ENCODE peak calls at places on chromosomes 3 and 15, in five cellular contexts. D is prostate gland, J is GM12891, B is esophagus muscularis mucosa, O is stomach. L is an unnamed sample.

GRCh38 chr3:184414418-184415228 is 34.8 kb downstream of the CHRD start:
- DNase-seq in J (no peak), O (no peak), B (no peak), D (no peak), L (no peak)

GRCh38 chr3:27125821-27126501 is 243.2 kb downstream of the NEK10 start:
- DNase-seq in D (no peak), J (no peak), O (no peak), B (no peak), L (no peak)

GRCh38 chr3:152309031-152309430 is 40.3 kb downstream of the MBNL1 start:
- DNase-seq in B (no peak), O (no peak), J (no peak), D (no peak), L (no peak)

GRCh38 chr3:11244131-11244677 is 28.0 kb upstream of the ATG7 start:
- DNase-seq in J (no peak), B (no peak), O (no peak), D (no peak), L (no peak)

GRCh38 chr15:89575656-89576416 is 567 bp downstream of the TICRR start:
- DNase-seq in O (no peak), J (peak; percentile 8), B (no peak), D (no peak), L (no peak)

GRCh38 chr3:195746751-195747150 is 26.0 kb downstream of the MUC20 start:
- DNase-seq in B (no peak), O (no peak), J (no peak), D (no peak), L (no peak)

GRCh38 chr3:126351771-126352475 is 5.3 kb downstream of the KLF15 start:
- DNase-seq in J (no peak), D (no peak), B (no peak), O (no peak), L (peak; percentile 58)

GRCh38 chr15:73944161-73945099 is 18.2 kb downstream of the LOXL1 start:
- DNase-seq in B (no peak), D (no peak), J (no peak), O (no peak), L (no peak)

GRCh38 chr3:45603226-45603625 is 8.7 kb downstream of the LIMD1 start:
- DNase-seq in J (no peak), O (no peak), B (no peak), D (no peak), L (no peak)

GRCh38 chr3:163039636-163040035 is 1543.0 kb downstream of the OTOL1 start:
- DNase-seq in O (no peak), D (no peak), B (no peak), J (no peak), L (no peak)

GRCh38 chr3:46479696-46480095 is 15.0 kb upstream of the LTF start:
- DNase-seq in B (no peak), D (no peak), O (no peak), J (no peak), L (no peak)

GRCh38 chr3:127671523-127672428 is 976 bp upstream of the ABTB1 start:
- DNase-seq in O (peak; percentile 29), D (no peak), B (no peak), J (peak; percentile 71), L (no peak)

GRCh38 chr3:30042274-30042859 is 564.0 kb upstream of the TGFBR2 start:
- DNase-seq in D (peak; percentile 49), O (peak; percentile 55), J (peak; percentile 4), B (no peak), L (no peak)

GRCh38 chr3:4751057-4752051 is 227.9 kb upstream of the BHLHE40 start:
- DNase-seq in O (no peak), J (no peak), D (no peak), B (no peak), L (no peak)

GRCh38 chr3:44076221-44076829 is 165.4 kb upstream of the TOPAZ1 start:
- DNase-seq in J (no peak), O (no peak), B (peak; percentile 90), D (no peak), L (no peak)

GRCh38 chr15:29913528-29914135 is 91.4 kb upstream of the TJP1 start:
- DNase-seq in B (peak; percentile 10), D (no peak), J (no peak), O (no peak), L (no peak)

GRCh38 chr15:95162967-95163531 is 931.7 kb downstream of the MCTP2 start:
- DNase-seq in D (no peak), B (no peak), O (no peak), J (no peak), L (no peak)

GRCh38 chr15:99507732-99508571 is 57.8 kb upstream of the MEF2A start:
- DNase-seq in D (peak; percentile 25), B (no peak), O (no peak), J (no peak), L (no peak)

GRCh38 chr3:45499529-45499928 is 95.0 kb upstream of the LIMD1 start:
- DNase-seq in J (no peak), B (no peak), O (no peak), D (no peak), L (no peak)

GRCh38 chr15:89783861-89784685 is 7.9 kb downstream of the MESP2 start:
- DNase-seq in J (no peak), B (no peak), D (no peak), O (no peak), L (no peak)

GRCh38 chr15:63044645-63045437 is 2.3 kb downstream of the TPM1 start:
- DNase-seq in O (no peak), B (no peak), J (no peak), D (no peak), L (no peak)

GRCh38 chr3:196179380-196180308 is 31.6 kb downstream of the ZDHHC19 start:
- DNase-seq in J (peak; percentile 67), O (no peak), D (no peak), B (no peak), L (peak; percentile 83)

GRCh38 chr15:62254137-62254934 is 89.3 kb upstream of the C2CD4B start:
- DNase-seq in J (peak; percentile 33), D (peak; percentile 52), B (no peak), O (peak; percentile 88), L (peak; percentile 73)

GRCh38 chr15:63288778-63289378 is 11.5 kb downstream of the APH1B start:
- DNase-seq in O (no peak), D (no peak), B (no peak), J (no peak), L (no peak)

GRCh38 chr3:77464106-77464688 is 424.3 kb downstream of the ROBO2 start:
- DNase-seq in J (no peak), D (no peak), O (no peak), B (no peak), L (no peak)

GRCh38 chr3:177714945-177715344 is 517.7 kb upstream of the TBL1XR1 start:
- DNase-seq in B (no peak), J (no peak), O (no peak), D (no peak), L (no peak)

GRCh38 chr3:117297070-117297469 is 587.5 kb downstream of the TUSC7 start:
- DNase-seq in J (no peak), O (no peak), B (no peak), D (no peak), L (no peak)

GRCh38 chr3:117303446-117303845 is 593.9 kb downstream of the TUSC7 start:
- DNase-seq in B (no peak), D (no peak), O (no peak), J (no peak), L (no peak)

GRCh38 chr3:117302448-117302847 is 592.9 kb downstream of the TUSC7 start:
- DNase-seq in B (no peak), D (peak; percentile 6), J (no peak), O (no peak), L (no peak)

GRCh38 chr3:117298273-117298672 is 588.7 kb downstream of the TUSC7 start:
- DNase-seq in J (no peak), O (no peak), D (no peak), B (no peak), L (no peak)

GRCh38 chr3:117297541-117297940 is 588.0 kb downstream of the TUSC7 start:
- DNase-seq in O (no peak), J (no peak), D (no peak), B (no peak), L (no peak)
- TF ChIP-seq POLR2AphosphoS5 in O (no peak), J (no peak), D (no peak), B (no peak), L (no peak)

GRCh38 chr3:123447749-123448502 is 964 bp downstream of the ADCY5 start:
- DNase-seq in B (no peak), D (no peak), O (peak; percentile 32), J (no peak), L (no peak)
- TF ChIP-seq POLR2AphosphoS5 in B (peak; percentile 77), D (no peak), O (no peak), J (no peak), L (no peak)

GRCh38 chr3:55166577-55167555 is 239.0 kb upstream of the LRTM1 start:
- DNase-seq in B (peak; percentile 60), D (no peak), J (no peak), O (peak; percentile 61), L (no peak)
- TF ChIP-seq POLR2AphosphoS5 in B (no peak), D (no peak), J (no peak), O (no peak), L (no peak)

GRCh38 chr3:161689699-161690098 is 193.1 kb downstream of the OTOL1 start:
- DNase-seq in J (no peak), O (no peak), B (no peak), D (no peak), L (no peak)
- TF ChIP-seq POLR2AphosphoS5 in J (no peak), O (no peak), B (no peak), D (no peak), L (no peak)

GRCh38 chr15:64460737-64461576 is 579 bp downstream of the ZNF609 start:
- DNase-seq in B (no peak), D (peak; percentile 51), O (no peak), J (peak; percentile 42), L (no peak)
- TF ChIP-seq POLR2AphosphoS5 in B (peak; percentile 80), D (peak; percentile 80), O (peak; percentile 7), J (peak; percentile 33), L (no peak)

DNA sequence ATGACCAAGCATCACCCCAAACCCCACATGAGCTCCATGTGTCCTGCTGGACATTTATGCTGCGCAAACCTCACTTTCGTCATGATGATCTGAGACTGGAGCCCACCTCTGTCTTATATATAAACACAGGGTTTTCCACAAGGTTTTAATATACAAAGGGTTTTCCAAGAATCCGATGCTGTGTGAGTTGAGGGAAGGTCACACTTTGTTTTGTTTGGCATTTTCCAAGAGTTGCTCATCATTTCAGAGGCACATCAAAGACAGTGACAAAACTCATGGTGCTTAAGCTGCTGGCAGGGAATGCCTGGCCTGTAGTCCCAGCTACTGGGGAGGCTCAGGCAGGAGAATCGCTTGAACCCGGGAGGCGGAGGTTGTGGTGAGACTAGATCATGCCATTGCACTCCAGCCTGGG is 20.0 kb downstream of the EFCC1 start:
- DNase-seq in B (no peak), O (no peak), J (no peak), D (no peak), L (no peak)
- TF ChIP-seq POLR2AphosphoS5 in B (no peak), O (no peak), J (no peak), D (no peak), L (no peak)

GRCh38 chr3:188220988-188221818 is 67.2 kb downstream of the LPP start:
- DNase-seq in D (no peak), O (no peak), J (no peak), B (peak; percentile 96), L (no peak)
- TF ChIP-seq POLR2AphosphoS5 in D (peak; percentile 74), O (peak; percentile 98), J (no peak), B (no peak), L (peak; percentile 76)

GRCh38 chr3:64150527-64151238 is 74.6 kb downstream of the PRICKLE2 start:
- DNase-seq in B (no peak), O (peak; percentile 84), D (peak; percentile 74), J (no peak), L (peak; percentile 24)
- TF ChIP-seq POLR2AphosphoS5 in B (peak; percentile 55), O (peak; percentile 83), D (peak; percentile 84), J (no peak), L (peak; percentile 19)

GRCh38 chr3:58107597-58107996 is 99.4 kb downstream of the FLNB start:
- DNase-seq in J (no peak), B (no peak), D (no peak), O (no peak), L (no peak)
- TF ChIP-seq POLR2AphosphoS5 in J (no peak), B (no peak), D (no peak), O (no peak), L (no peak)